ENCODE peak calls at places on chromosome 22, in five cellular contexts. R is endothelial cell, B is cardiac muscle cell, A is right lobe of liver, N is astrocyte of the spinal cord. J is an unnamed sample.

GRCh38 chr22:47177334-47177815 is 414.9 kb downstream of the TBC1D22A start:
- DNase-seq in R (no peak), B (no peak), A (peak), N (no peak), J (no peak)

GRCh38 chr22:21038405-21038804 is 6.0 kb upstream of the SLC7A4 start:
- DNase-seq in R (no peak), B (peak), A (no peak), N (peak), J (no peak)

GRCh38 chr22:43743131-43743530 is 69.0 kb downstream of the EFCAB6 start:
- DNase-seq in R (peak), B (no peak), A (no peak), N (no peak), J (no peak)

GRCh38 chr22:47172771-47173534 is 410.5 kb downstream of the TBC1D22A start:
- DNase-seq in R (no peak), B (no peak), A (peak), N (no peak), J (no peak)

GRCh38 chr22:29325356-29325755 is 9.9 kb upstream of the RASL10A start:
- DNase-seq in R (no peak), B (no peak), A (no peak), N (no peak), J (no peak)

GRCh38 chr22:45976351-45977002 is 485 bp downstream of the WNT7B start:
- DNase-seq in R (no peak), B (no peak), A (no peak), N (no peak), J (no peak)

GRCh38 chr22:45785458-45785857 is 113.8 kb downstream of the ATXN10 start:
- DNase-seq in R (no peak), B (no peak), A (peak), N (no peak), J (no peak)

GRCh38 chr22:20083891-20084546 is 4.0 kb downstream of the DGCR8 start:
- DNase-seq in R (no peak), B (no peak), A (peak), N (no peak), J (no peak)

GRCh38 chr22:23418159-23418788 is 161.8 kb downstream of the IGLL1 start:
- DNase-seq in R (no peak), B (no peak), A (no peak), N (no peak), J (no peak)

GRCh38 chr22:47299879-47300697 is 537.6 kb downstream of the TBC1D22A start:
- DNase-seq in R (no peak), B (no peak), A (no peak), N (no peak), J (no peak)

GRCh38 chr22:29310863-29311339 is 4.5 kb downstream of the GAS2L1 start:
- DNase-seq in R (peak), B (peak), A (peak), N (peak), J (no peak)

GRCh38 chr22:27880778-27881394 is 38.2 kb downstream of the PITPNB start:
- DNase-seq in R (peak), B (peak), A (no peak), N (peak), J (no peak)

GRCh38 chr22:33921576-33922181 is 1.4 kb upstream of the LARGE1 start:
- DNase-seq in R (peak), B (peak), A (peak), N (peak), J (peak)

GRCh38 chr22:48896766-48897637 is 930.7 kb downstream of the BRD1 start:
- DNase-seq in R (no peak), B (no peak), A (no peak), N (no peak), J (no peak)

GRCh38 chr22:23121026-23121823 is 20.6 kb downstream of the RSPH14 start:
- DNase-seq in R (no peak), B (no peak), A (no peak), N (no peak), J (no peak)

GRCh38 chr22:34414467-34415440 is 494.5 kb upstream of the LARGE1 start:
- DNase-seq in R (peak), B (peak), A (peak), N (no peak), J (peak)

GRCh38 chr22:29112102-29112501 is 39.3 kb downstream of the KREMEN1 start:
- DNase-seq in R (no peak), B (no peak), A (no peak), N (no peak), J (no peak)

GRCh38 chr22:36465232-36466021 is 16.0 kb downstream of the TXN2 start:
- DNase-seq in R (no peak), B (peak), A (peak), N (peak), J (no peak)

GRCh38 chr22:27094633-27095308 is 437.4 kb downstream of the MIAT start:
- DNase-seq in R (no peak), B (peak), A (no peak), N (peak), J (no peak)

GRCh38 chr22:22687638-22688500 is 43.5 kb downstream of the GGTLC2 start:
- DNase-seq in R (peak), B (peak), A (no peak), N (peak), J (peak)

GRCh38 chr22:23216331-23217170 is 36.2 kb downstream of the BCR start:
- DNase-seq in R (no peak), B (no peak), A (peak), N (no peak), J (no peak)

GRCh38 chr22:46010951-46011626 is 34.1 kb upstream of the WNT7B start:
- DNase-seq in R (no peak), B (no peak), A (peak), N (peak), J (no peak)

GRCh38 chr22:27984723-27985122 is 65.7 kb upstream of the PITPNB start:
- DNase-seq in R (no peak), B (no peak), A (no peak), N (no peak), J (no peak)

GRCh38 chr22:41687901-41688364 is 734 bp downstream of the SNU13 start:
- DNase-seq in R (peak), B (peak), A (no peak), N (peak), J (no peak)

GRCh38 chr22:22951035-22951434 is 63.4 kb downstream of the IGLL5 start:
- DNase-seq in R (no peak), B (no peak), A (no peak), N (no peak), J (no peak)

GRCh38 chr22:46477967-46478635 is 59.3 kb downstream of the CELSR1 start:
- DNase-seq in R (no peak), B (no peak), A (no peak), N (no peak), J (no peak)

GRCh38 chr22:44406581-44407403 is 91.2 kb downstream of the RTL6 start:
- DNase-seq in R (no peak), B (no peak), A (no peak), N (peak), J (no peak)

GRCh38 chr22:26762503-26763170 is 105.2 kb downstream of the MIAT start:
- DNase-seq in R (no peak), B (no peak), A (no peak), N (no peak), J (no peak)

GRCh38 chr22:28031383-28031922 is 112.4 kb upstream of the PITPNB start:
- DNase-seq in R (no peak), B (no peak), A (no peak), N (no peak), J (no peak)

GRCh38 chr22:40512426-40513136 is 123.9 kb downstream of the MRTFA start:
- DNase-seq in R (no peak), B (peak), A (no peak), N (peak), J (no peak)

GRCh38 chr22:27788889-27789288 is 12.7 kb downstream of the MN1 start:
- DNase-seq in R (no peak), B (no peak), A (no peak), N (peak), J (no peak)

GRCh38 chr22:27088026-27088425 is 430.6 kb downstream of the MIAT start:
- DNase-seq in R (no peak), B (peak), A (no peak), N (peak), J (no peak)

GRCh38 chr22:24421428-24421931 is 5.9 kb upstream of the ADORA2A start:
- DNase-seq in R (no peak), B (no peak), A (no peak), N (no peak), J (no peak)
- TF ChIP-seq CTCF in R (peak), B (peak), A (peak), N (peak), J (peak)

GRCh38 chr22:18110194-18110943 is at the start of gene TUBA8:
- DNase-seq in R (peak), B (peak), A (peak), N (peak), J (peak)
- TF ChIP-seq CTCF in R (no peak), B (no peak), A (no peak), N (no peak), J (no peak)

DNA sequence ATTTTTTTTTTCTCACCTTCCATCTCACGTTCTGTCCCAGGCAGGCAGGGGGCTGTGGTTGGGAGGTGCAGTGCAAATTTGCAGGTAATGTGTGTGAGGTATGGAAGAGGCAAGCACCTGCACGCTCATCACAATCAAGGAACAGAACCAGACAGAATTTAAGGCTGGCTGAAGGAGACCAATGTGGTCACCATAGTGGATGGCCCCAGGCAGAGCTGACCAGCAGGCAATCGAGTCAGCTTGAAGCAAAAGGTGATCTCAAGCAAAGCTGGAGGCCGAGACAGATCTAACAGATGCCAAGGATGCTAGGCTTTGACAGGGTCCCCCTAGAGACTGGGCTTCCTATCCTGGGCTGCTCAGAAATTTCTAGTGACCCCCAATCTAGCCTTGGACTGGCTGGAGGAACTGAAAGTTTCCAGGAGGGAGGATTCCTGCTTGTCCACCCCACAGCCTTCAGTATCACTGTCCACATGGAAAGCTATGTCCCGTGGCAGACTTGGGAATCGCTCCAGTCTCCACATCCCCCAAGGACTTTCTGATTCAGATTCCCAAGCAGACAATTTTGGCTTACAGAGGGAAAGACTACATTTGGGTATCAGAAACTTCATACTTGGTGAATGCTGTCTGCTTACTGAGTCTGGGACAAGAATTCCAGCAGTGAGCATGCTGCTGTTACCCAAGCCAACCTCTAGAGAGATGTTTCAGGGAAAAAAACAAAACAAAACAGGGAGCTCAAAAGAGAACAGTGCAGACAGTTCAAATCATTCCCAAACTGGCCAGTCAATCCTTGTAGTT is 9.0 kb upstream of the MICAL3 start:
- DNase-seq in R (no peak), B (peak), A (no peak), N (no peak), J (no peak)
- TF ChIP-seq CTCF in R (no peak), B (peak), A (no peak), N (peak), J (no peak)

GRCh38 chr22:18001040-18001893 is 23.1 kb downstream of the MICAL3 start:
- DNase-seq in R (peak), B (peak), A (peak), N (peak), J (peak)
- TF ChIP-seq CTCF in R (peak), B (peak), A (peak), N (peak), J (peak)

GRCh38 chr22:39446239-39446721 is 10.5 kb upstream of the MGAT3 start:
- DNase-seq in R (no peak), B (no peak), A (no peak), N (no peak), J (no peak)
- TF ChIP-seq CTCF in R (no peak), B (no peak), A (no peak), N (no peak), J (no peak)

GRCh38 chr22:30453731-30454510 is 17.9 kb downstream of the SEC14L3 start:
- DNase-seq in R (peak), B (peak), A (no peak), N (no peak), J (no peak)
- TF ChIP-seq CTCF in R (no peak), B (no peak), A (no peak), N (no peak), J (no peak)

GRCh38 chr22:37473437-37473946 is 12.7 kb downstream of the MFNG start:
- DNase-seq in R (no peak), B (no peak), A (no peak), N (no peak), J (no peak)

GRCh38 chr22:37470087-37470445 is 16.1 kb downstream of the MFNG start:
- DNase-seq in R (no peak), B (no peak), A (no peak), N (no peak), J (no peak)

GRCh38 chr22:37474447-37475090 is 11.6 kb downstream of the MFNG start:
- DNase-seq in R (no peak), B (no peak), A (no peak), N (no peak), J (no peak)

GRCh38 chr22:37471721-37472417 is 14.3 kb downstream of the MFNG start:
- DNase-seq in R (no peak), B (no peak), A (no peak), N (no peak), J (no peak)

GRCh38 chr22:37472418-37473006 is 13.7 kb downstream of the MFNG start:
- DNase-seq in R (peak), B (peak), A (no peak), N (no peak), J (no peak)
- TF ChIP-seq CTCF in R (peak), B (peak), A (peak), N (peak), J (peak)

GRCh38 chr22:42692239-42693054 is 28.2 kb downstream of the A4GALT start:
- DNase-seq in R (no peak), B (no peak), A (no peak), N (no peak), J (no peak)
- TF ChIP-seq CTCF in R (no peak), B (no peak), A (no peak), N (no peak), J (no peak)

GRCh38 chr22:49954354-49954753 is 6.2 kb upstream of the PIM3 start:
- DNase-seq in R (no peak), B (no peak), A (peak), N (no peak), J (no peak)
- TF ChIP-seq CTCF in R (no peak), B (no peak), A (no peak), N (no peak), J (no peak)

J was measured in progenitor cell of endocrine pancreas.